ENCODE peak calls at places on chromosomes 4 and X, in six cellular contexts. I is MM.1S, S is tibial artery, C is IMR-90, T is cardiac muscle cell, X is lower lobe of right lung. Z is an unnamed sample.

GRCh38 chr4:153873741-153874140 is 84.9 kb upstream of the SFRP2 start:
- DNase-seq in I (no peak), S (no peak), C (no peak), T (no peak), X (no peak), Z (no peak)

GRCh38 chrX:71250856-71251255 is 3.1 kb downstream of the ZMYM3 start:
- DNase-seq in I (no peak), S (no peak), C (no peak), T (no peak), X (no peak), Z (no peak)

GRCh38 chr4:5979981-5980380 is 38.2 kb downstream of the C4orf50 start:
- DNase-seq in I (peak; percentile 42), S (peak; percentile 7), C (no peak), T (peak; percentile 30), X (no peak), Z (no peak)

GRCh38 chr4:7370038-7370437 is 64.7 kb downstream of the PSAPL1 start:
- DNase-seq in I (no peak), S (no peak), C (no peak), T (no peak), X (no peak), Z (no peak)

GRCh38 chr4:83240379-83240875 is 44.2 kb downstream of the COQ2 start:
- DNase-seq in I (peak; percentile 79), S (no peak), C (no peak), T (no peak), X (no peak), Z (no peak)

GRCh38 chrX:76454456-76454927 is 27.0 kb downstream of the MAGEE1 start:
- DNase-seq in I (peak; percentile 44), S (no peak), C (peak; percentile 9), T (peak; percentile 44), X (no peak), Z (no peak)

GRCh38 chr4:188811116-188811515 is 671.9 kb downstream of the TRIML1 start:
- DNase-seq in I (no peak), S (no peak), C (no peak), T (no peak), X (no peak), Z (no peak)

GRCh38 chr4:102438873-102439614 is 62.1 kb upstream of the NFKB1 start:
- DNase-seq in I (no peak), S (no peak), C (peak; percentile 93), T (no peak), X (no peak), Z (no peak)

GRCh38 chr4:84965558-84966381 is 720 bp downstream of the WDFY3 start:
- DNase-seq in I (no peak), S (peak; percentile 29), C (peak; percentile 17), T (peak; percentile 74), X (peak; percentile 68), Z (no peak)

GRCh38 chr4:39571504-39571903 is 44.3 kb upstream of the UGDH start:
- DNase-seq in I (no peak), S (no peak), C (no peak), T (no peak), X (no peak), Z (no peak)

DNA sequence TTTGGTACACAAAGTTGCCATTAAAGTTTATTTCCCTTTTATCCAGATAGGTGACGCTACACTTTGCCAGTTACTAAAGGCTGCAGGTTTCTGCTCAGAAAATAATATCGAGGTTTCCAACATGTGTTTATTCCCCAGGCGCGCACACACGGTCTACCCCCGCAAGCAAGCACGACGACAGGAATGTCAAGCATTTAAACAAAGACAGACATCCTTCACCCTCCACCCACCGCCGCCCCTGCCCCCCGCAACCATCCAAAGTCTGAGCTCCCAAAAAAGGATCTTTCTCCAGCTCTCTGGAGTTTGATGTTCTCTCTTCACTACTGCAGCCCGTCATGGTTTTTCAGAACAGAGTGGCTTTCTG is 1.3 kb upstream of the PCDH7 start:
- DNase-seq in I (no peak), S (no peak), C (peak; percentile 48), T (peak; percentile 43), X (no peak), Z (no peak)
- TF ChIP-seq CTCF in I (peak; percentile 12), S (no peak), C (peak; percentile 25), T (no peak), X (no peak), Z (peak; percentile 37)

GRCh38 chrX:9278475-9279270 is 186.2 kb upstream of the TBL1X start:
- DNase-seq in I (no peak), S (no peak), C (peak; percentile 46), T (no peak), X (no peak), Z (no peak)
- H3K4me3 ChIP-seq in I (peak overlapping the region; percentile 13), S (no peak overlapping the region), C (peak overlapping the region; percentile 50), T (no peak overlapping the region), X (peak overlapping the region; percentile 6), Z (peak overlapping the region; percentile 18)

GRCh38 chrX:128020701-128021100 is 31.5 kb downstream of the ACTRT1 start:
- DNase-seq in I (no peak), S (no peak), C (peak; percentile 1), T (no peak), X (no peak), Z (no peak)
- H3K4me1 ChIP-seq in I (no peaks in the 10 kb centered on the region), S (no peaks in the 10 kb centered on the region), C (no peaks in the 10 kb centered on the region), T (no peaks in the 10 kb centered on the region), X (no peaks in the 10 kb centered on the region), Z (no peaks in the 10 kb centered on the region)

GRCh38 chrX:42680651-42681050 is 97.3 kb downstream of the PPP1R2C start:
- DNase-seq in I (no peak), S (peak; percentile 18), C (no peak), T (no peak), X (no peak), Z (no peak)
- TF ChIP-seq CTCF in I (no peak), S (no peak), C (no peak), T (peak; percentile 25), X (no peak), Z (no peak)

DNA sequence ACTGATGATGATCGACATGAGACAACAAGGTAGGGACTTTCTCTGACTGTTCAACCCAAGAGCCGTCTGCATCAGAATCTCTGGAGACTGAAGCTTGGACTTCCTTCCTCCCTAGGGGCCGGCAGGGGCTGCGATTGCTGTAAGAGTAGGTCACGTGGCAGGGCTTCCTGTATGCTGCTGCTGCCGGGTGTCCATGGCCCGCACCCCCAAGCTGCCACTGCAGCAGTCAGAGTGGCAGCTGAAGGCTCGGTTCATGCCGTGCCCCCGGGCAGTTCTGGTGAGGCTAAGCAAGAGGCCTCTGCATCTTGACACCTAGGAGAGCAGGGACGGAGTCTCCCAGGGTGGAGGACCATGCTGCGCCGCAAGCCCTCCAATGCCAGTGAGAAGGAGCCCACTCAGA is at the start of gene SASH3:
- DNase-seq in I (peak; percentile 92), S (peak; percentile 55), C (no peak), T (no peak), X (peak; percentile 82), Z (no peak)
- H3K4me3 ChIP-seq in I (peak within 1 kb of the TSS; percentile 91), S (peak within 1 kb of the TSS; percentile 10), C (no peak within 1 kb of the TSS), T (no peak within 1 kb of the TSS), X (peak within 1 kb of the TSS; percentile 51), Z (peak within 1 kb of the TSS; percentile 12)

GRCh38 chrX:119760026-119760902 is 1.9 kb downstream of the SOWAHD start:
- DNase-seq in I (no peak), S (no peak), C (no peak), T (no peak), X (no peak), Z (no peak)

GRCh38 chrX:119763175-119763574 is 4.8 kb downstream of the SOWAHD start:
- DNase-seq in I (no peak), S (no peak), C (peak; percentile 77), T (no peak), X (no peak), Z (no peak)

GRCh38 chrX:119762718-119763117 is 4.3 kb downstream of the SOWAHD start:
- DNase-seq in I (peak; percentile 78), S (no peak), C (no peak), T (no peak), X (no peak), Z (no peak)

GRCh38 chrX:119759333-119759766 is 962 bp downstream of the SOWAHD start:
- DNase-seq in I (no peak), S (no peak), C (no peak), T (no peak), X (no peak), Z (no peak)

DNA sequence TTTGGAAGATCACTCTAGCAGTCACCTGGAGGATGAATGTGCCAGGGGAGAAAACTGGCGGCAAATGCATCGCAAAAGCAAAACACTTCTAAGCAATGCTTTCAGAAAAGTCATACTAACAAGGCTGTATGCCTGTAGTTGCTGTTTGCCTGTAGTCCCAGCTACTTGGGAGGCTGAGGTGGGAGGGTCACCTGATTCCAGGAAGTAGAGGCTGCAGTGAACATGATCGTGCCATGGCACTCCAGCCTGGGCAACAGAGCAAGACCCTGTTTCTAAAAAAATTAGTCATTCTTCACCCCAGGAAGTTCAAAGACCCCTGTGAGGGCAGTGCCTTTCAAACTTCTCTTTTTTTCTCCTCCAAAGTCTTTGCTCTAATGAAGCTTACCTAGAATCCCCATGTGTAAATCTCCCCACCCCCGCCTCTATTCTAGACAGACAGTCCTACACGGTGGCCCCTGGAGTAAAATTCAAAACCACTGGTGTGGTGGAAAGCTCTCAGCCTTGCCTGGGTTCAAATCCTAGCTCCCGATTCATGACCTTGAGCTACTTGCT is 5.5 kb downstream of the SOWAHD start:
- DNase-seq in I (no peak), S (no peak), C (no peak), T (no peak), X (no peak), Z (no peak)
- H3K4me1 ChIP-seq in I (peaks cover 18% of the 10 kb centered on the region), S (no peaks in the 10 kb centered on the region), C (peaks cover 6% of the 10 kb centered on the region), T (no peaks in the 10 kb centered on the region), X (no peaks in the 10 kb centered on the region), Z (peaks cover 4% of the 10 kb centered on the region)

GRCh38 chr4:37882665-37883296 is 8.1 kb upstream of the TBC1D1 start:
- DNase-seq in I (no peak), S (no peak), C (no peak), T (no peak), X (no peak), Z (peak; percentile 31)
- TF ChIP-seq CTCF in I (no peak), S (no peak), C (no peak), T (peak; percentile 19), X (no peak), Z (no peak)

GRCh38 chrX:40174594-40175415 is 77.0 kb upstream of the BCOR start:
- DNase-seq in I (peak; percentile 50), S (no peak), C (no peak), T (peak; percentile 82), X (peak; percentile 64), Z (no peak)
- H3K4me3 ChIP-seq in I (peak overlapping the region; percentile 68), S (peak overlapping the region; percentile 77), C (no peak overlapping the region), T (peak overlapping the region; percentile 44), X (peak overlapping the region; percentile 58), Z (peak overlapping the region; percentile 64)

GRCh38 chr4:135184715-135185114 is 983.1 kb upstream of the PABPC4L start:
- DNase-seq in I (no peak), S (no peak), C (no peak), T (no peak), X (no peak), Z (no peak)
- H3K4me1 ChIP-seq in I (no peaks in the 10 kb centered on the region), S (no peaks in the 10 kb centered on the region), C (no peaks in the 10 kb centered on the region), T (no peaks in the 10 kb centered on the region), X (no peaks in the 10 kb centered on the region), Z (no peaks in the 10 kb centered on the region)

GRCh38 chr4:180314972-180315371 is 1928.2 kb upstream of the TENM3 start:
- DNase-seq in I (peak; percentile 93), S (no peak), C (no peak), T (no peak), X (no peak), Z (no peak)
- TF ChIP-seq CTCF in I (no peak), S (no peak), C (no peak), T (no peak), X (no peak), Z (no peak)